ENCODE peak calls at places on chromosomes 4 and X, in six cellular contexts. D is cardiac muscle cell, Y is upper lobe of left lung, H is brain microvascular endothelial cell, C is psoas muscle, F is thoracic aorta. X is an unnamed sample.

GRCh38 chrX:148380107-148380506 is 120.3 kb upstream of the AFF2 start:
- DNase-seq in D (no peak), H (no peak), C (no peak), Y (no peak), F (no peak), X (no peak)

GRCh38 chr4:99052902-99053301 is 35.7 kb downstream of the ADH5 start:
- DNase-seq in H (no peak), Y (no peak), C (no peak), D (no peak), F (no peak), X (no peak)

GRCh38 chr4:7608043-7608442 is 173.3 kb upstream of the PSAPL1 start:
- DNase-seq in D (no peak), F (no peak), C (no peak), H (no peak), Y (no peak), X (no peak)

GRCh38 chr4:86302242-86302641 is 57.6 kb downstream of the MAPK10 start:
- DNase-seq in F (no peak), C (no peak), Y (peak; percentile 22), H (no peak), D (peak; percentile 92), X (no peak)

GRCh38 chr4:3213661-3214250 is 35.2 kb upstream of the MSANTD1 start:
- DNase-seq in Y (no peak), F (no peak), H (no peak), C (peak; percentile 39), D (no peak), X (peak; percentile 6)

GRCh38 chr4:42133006-42133405 is 19.4 kb downstream of the BEND4 start:
- DNase-seq in F (no peak), Y (no peak), D (no peak), H (no peak), C (no peak), X (no peak)

GRCh38 chrX:46574337-46574940 is 874 bp downstream of the CHST7 start:
- DNase-seq in Y (no peak), F (no peak), D (peak; percentile 37), C (peak; percentile 64), H (no peak), X (no peak)

GRCh38 chrX:113287761-113288160 is 447.1 kb upstream of the AMOT start:
- DNase-seq in D (no peak), Y (no peak), C (no peak), H (no peak), F (no peak), X (no peak)

GRCh38 chr4:88722276-88722780 is 24.7 kb upstream of the NAP1L5 start:
- DNase-seq in Y (no peak), F (no peak), C (no peak), D (no peak), H (no peak), X (no peak)

GRCh38 chr4:61886180-61886579 is 686.1 kb downstream of the ADGRL3 start:
- DNase-seq in F (no peak), H (no peak), Y (no peak), D (no peak), C (no peak), X (no peak)

GRCh38 chr4:3862640-3863420 is 96.6 kb downstream of the ADRA2C start:
- DNase-seq in Y (no peak), C (peak; percentile 54), F (no peak), D (no peak), H (no peak), X (no peak)

GRCh38 chr4:34293459-34293858 is 1950.9 kb downstream of the ARAP2 start:
- DNase-seq in C (no peak), F (no peak), H (no peak), D (no peak), Y (no peak), X (no peak)

GRCh38 chr4:57943672-57944071 is 833.5 kb upstream of the IGFBP7 start:
- DNase-seq in Y (no peak), H (peak; percentile 47), C (no peak), D (peak; percentile 55), F (no peak), X (no peak)

GRCh38 chr4:76377922-76378321 is 43.0 kb downstream of the CCDC158 start:
- DNase-seq in F (no peak), H (peak; percentile 60), C (no peak), D (peak; percentile 74), Y (peak; percentile 47), X (no peak)

GRCh38 chr4:112147697-112148096 is 2.4 kb downstream of the FAM241A start:
- DNase-seq in Y (no peak), C (no peak), F (no peak), H (no peak), D (peak; percentile 49), X (no peak)

GRCh38 chr4:76357981-76358380 is 51.4 kb downstream of the STBD1 start:
- DNase-seq in H (no peak), C (no peak), F (no peak), D (no peak), Y (no peak), X (no peak)

GRCh38 chr4:508675-509373 is 9.8 kb downstream of the PIGG start:
- DNase-seq in D (no peak), C (no peak), F (no peak), Y (no peak), H (no peak), X (no peak)

GRCh38 chrX:103610282-103610681 is 2.5 kb downstream of the TCEAL3 start:
- DNase-seq in D (no peak), F (no peak), H (no peak), Y (no peak), C (no peak), X (no peak)

GRCh38 chrX:23765449-23765848 is 17.5 kb upstream of the SAT1 start:
- DNase-seq in C (no peak), D (no peak), H (no peak), Y (no peak), F (no peak), X (no peak)

GRCh38 chrX:9538544-9539045 is 73.7 kb downstream of the TBL1X start:
- DNase-seq in H (no peak), C (no peak), Y (no peak), F (no peak), D (peak; percentile 44), X (no peak)

GRCh38 chrX:31070057-31070468 is 1.8 kb downstream of the FTHL17 start:
- DNase-seq in Y (no peak), D (no peak), F (no peak), C (no peak), H (no peak), X (no peak)

GRCh38 chrX:131588995-131589394 is 45.1 kb downstream of the OR13H1 start:
- DNase-seq in Y (no peak), H (no peak), D (peak; percentile 12), C (no peak), F (no peak), X (no peak)

GRCh38 chr4:6282247-6282646 is 12.6 kb downstream of the WFS1 start:
- DNase-seq in H (no peak), F (no peak), Y (no peak), D (peak; percentile 67), C (no peak), X (no peak)

GRCh38 chr4:30720656-30721352 is 635 bp downstream of the PCDH7 start:
- DNase-seq in F (no peak), C (peak; percentile 58), H (peak; percentile 27), Y (no peak), D (peak; percentile 34), X (no peak)

GRCh38 chr4:40238700-40239548 is 42.1 kb downstream of the RHOH start:
- DNase-seq in D (no peak), H (no peak), C (no peak), Y (peak; percentile 64), F (no peak), X (no peak)

GRCh38 chr4:122912810-122913575 is 9.4 kb downstream of the NUDT6 start:
- DNase-seq in F (no peak), C (no peak), Y (no peak), D (no peak), H (no peak), X (no peak)

DNA sequence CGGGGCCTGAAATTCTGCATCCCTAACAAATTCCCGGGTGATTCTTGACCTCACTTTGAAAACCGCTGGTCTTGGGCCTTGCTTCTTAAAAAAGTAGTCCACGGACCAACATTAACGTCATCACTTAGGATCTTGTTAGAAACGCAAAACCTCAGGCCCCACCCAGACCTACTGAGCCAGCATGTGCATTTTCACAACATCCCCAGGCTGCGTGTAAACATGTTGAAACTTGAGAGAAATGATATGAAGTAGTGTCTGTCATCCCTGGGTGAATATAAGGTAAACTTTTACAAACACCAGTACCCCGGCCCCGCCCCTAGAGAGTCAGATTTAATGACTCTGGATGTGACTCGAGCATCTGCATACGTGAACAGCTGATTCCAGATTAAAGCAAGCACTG is 33.7 kb downstream of the SORBS2 start:
- DNase-seq in C (no peak), H (peak; percentile 43), F (no peak), D (peak; percentile 23), Y (no peak), X (no peak)
- H3K27ac ChIP-seq in C (no peak overlapping the region), H (peak overlapping the region; percentile 82), F (no peak overlapping the region), D (peak overlapping the region; percentile 86), Y (no peak overlapping the region), X (no peak overlapping the region)

GRCh38 chr4:184957451-184958115 is 60.7 kb upstream of the HELT start:
- DNase-seq in H (no peak), C (no peak), Y (no peak), D (no peak), F (no peak), X (no peak)
- TF ChIP-seq CTCF in H (no peak), C (no peak), Y (no peak), D (no peak), F (no peak), X (no peak)

DNA sequence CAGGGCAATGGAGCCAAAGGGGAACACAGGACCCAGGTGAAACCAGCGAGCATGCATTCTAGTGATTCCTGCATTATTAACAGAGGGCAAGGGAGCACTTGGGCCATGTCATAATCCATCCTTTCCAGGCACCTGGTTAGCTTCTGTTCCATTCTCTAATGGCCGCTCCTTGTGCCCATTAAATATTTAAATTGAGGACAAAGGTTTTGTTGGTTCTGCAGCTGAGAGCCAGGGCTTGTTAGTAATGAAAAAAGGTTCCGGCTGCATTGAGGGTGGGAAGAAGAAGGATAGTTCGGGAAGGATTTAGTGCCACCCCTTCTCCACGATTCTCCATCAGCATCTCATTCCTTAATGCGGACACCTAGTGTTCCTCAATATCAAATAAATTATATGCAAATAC is 13.6 kb downstream of the SOD3 start:
- DNase-seq in C (no peak), F (no peak), Y (no peak), H (no peak), D (no peak), X (no peak)
- H3K27ac ChIP-seq in C (no peak overlapping the region), F (no peak overlapping the region), Y (no peak overlapping the region), H (no peak overlapping the region), D (no peak overlapping the region), X (no peak overlapping the region)

DNA sequence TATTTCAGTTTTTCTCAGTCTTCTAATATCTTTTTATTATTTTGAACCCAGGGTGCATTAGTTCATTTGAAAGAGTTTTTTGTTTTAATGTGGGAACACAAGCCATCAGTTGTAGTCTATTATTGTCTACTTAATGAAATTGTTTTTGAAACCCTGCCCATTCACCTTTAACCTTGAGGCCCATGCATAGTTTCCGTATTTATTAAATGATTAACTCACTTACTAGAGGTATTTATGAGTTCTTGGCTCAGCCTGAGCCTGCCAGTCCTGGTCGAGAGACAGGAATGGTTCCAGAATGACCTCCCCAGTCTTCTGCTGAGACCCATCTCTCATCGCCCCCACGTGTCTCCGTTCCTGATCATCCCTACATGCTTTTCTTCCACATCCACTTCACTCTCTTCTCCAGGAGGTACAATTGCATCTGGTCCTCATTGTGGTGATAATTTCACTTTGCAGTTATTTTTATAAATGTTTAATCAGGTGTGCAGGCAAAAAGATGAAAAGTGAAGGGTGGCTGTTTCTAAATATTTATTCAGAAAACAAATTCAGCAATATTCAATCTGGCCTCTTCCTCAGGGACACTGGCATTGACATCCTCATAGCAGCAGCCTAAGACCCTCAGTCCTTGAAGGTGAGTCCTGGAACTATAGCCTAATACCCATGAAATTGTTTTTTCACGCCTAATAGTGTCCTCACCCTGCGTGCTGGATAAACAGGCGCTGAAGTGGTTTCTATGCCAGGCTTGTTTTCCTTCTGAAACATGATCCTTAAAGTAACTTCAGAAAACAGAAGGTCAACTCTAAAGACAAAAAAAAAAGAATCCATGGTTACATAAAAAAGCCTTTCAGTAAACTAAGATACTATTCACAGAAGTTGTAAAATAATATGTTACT is 112.8 kb downstream of the KDR start:
- DNase-seq in Y (no peak), D (no peak), F (no peak), H (no peak), C (no peak), X (no peak)
- TF ChIP-seq CTCF in Y (no peak), D (no peak), F (no peak), H (no peak), C (no peak), X (no peak)

X was measured in gastrocnemius medialis.